ENCODE peak calls at places on chromosomes 5 and 9, in five cellular contexts. B is amniotic stem cell; G is adipocyte; O is stimulated activated CD4-positive, alpha-beta T cell treated with anti-CD3 and anti-CD28 coated beads, Interleukin-2, amount 100 ng/mL, for 48 hours; R is M059J. S is an unnamed sample.

GRCh38 chr5:66877843-66878242 is 281.6 kb downstream of the MAST4 start:
- DNase-seq in B (no peak), O (no peak), R (peak), G (peak), S (peak)

GRCh38 chr5:163338-163620 is 28.0 kb upstream of the LRRC14B start:
- DNase-seq in R (no peak), B (no peak), O (no peak), G (no peak), S (no peak)

GRCh38 chr9:20125721-20126120 is 336.9 kb upstream of the SLC24A2 start:
- DNase-seq in R (no peak), O (no peak), B (no peak), G (no peak), S (peak)

GRCh38 chr5:162699361-162699760 is 631.8 kb downstream of the GABRG2 start:
- DNase-seq in G (no peak), R (no peak), B (no peak), O (no peak), S (no peak)

GRCh38 chr5:171571663-171572062 is 152.2 kb downstream of the FGF18 start:
- DNase-seq in B (peak), R (peak), O (no peak), G (peak), S (peak)

GRCh38 chr5:84564311-84564710 is 179.6 kb upstream of the EDIL3 start:
- DNase-seq in O (no peak), G (peak), R (peak), B (peak), S (peak)

GRCh38 chr5:90987711-90988110 is 395.4 kb downstream of the ARRDC3 start:
- DNase-seq in R (no peak), B (no peak), G (no peak), O (no peak), S (no peak)

GRCh38 chr5:123795688-123796087 is 283.7 kb downstream of the CSNK1G3 start:
- DNase-seq in B (no peak), R (peak), G (no peak), O (no peak), S (no peak)

GRCh38 chr9:120878188-120879130 is 1.5 kb upstream of the PHF19 start:
- DNase-seq in B (no peak), R (no peak), G (no peak), O (no peak), S (no peak)

GRCh38 chr9:131951905-131952304 is 127.8 kb downstream of the MED27 start:
- DNase-seq in B (no peak), G (peak), R (no peak), O (no peak), S (peak)

GRCh38 chr5:90424245-90424644 is 14.7 kb upstream of the CETN3 start:
- DNase-seq in O (no peak), B (no peak), G (no peak), R (no peak), S (no peak)

GRCh38 chr5:41095324-41096101 is 24.4 kb upstream of the MROH2B start:
- DNase-seq in R (no peak), B (no peak), O (no peak), G (no peak), S (no peak)

GRCh38 chr5:88145205-88145602 is 123.4 kb downstream of the TMEM161B start:
- DNase-seq in O (no peak), B (no peak), R (no peak), G (no peak), S (no peak)

GRCh38 chr9:14320272-14321245 is 6.6 kb upstream of the NFIB start:
- DNase-seq in O (no peak), G (peak), R (peak), B (no peak), S (peak)

GRCh38 chr9:137148661-137149060 is 9.7 kb downstream of the GRIN1 start:
- DNase-seq in G (no peak), R (no peak), B (no peak), O (no peak), S (no peak)